ENCODE peak calls at places on chromosomes 4 and X, in four cellular contexts. A is esophagus squamous epithelium, Q is heart left ventricle, R is lung. X is an unnamed sample.

GRCh38 chr4:20616848-20617247 is 83.4 kb upstream of the PACRGL start:
- DNase-seq in A (no peak), Q (no peak), R (no peak), X (no peak)

GRCh38 chrX:2464677-2465166 is 36.1 kb downstream of the DHRSX start:
- DNase-seq in A (no peak), Q (no peak), R (no peak), X (peak)

GRCh38 chr4:5199142-5199541 is 147.9 kb downstream of the STK32B start:
- DNase-seq in A (no peak), Q (no peak), R (no peak), X (no peak)

GRCh38 chr4:140149851-140150635 is 3.9 kb downstream of the MAML3 start:
- DNase-seq in A (no peak), Q (peak), R (peak), X (no peak)

GRCh38 chr4:169398294-169398693 is 127.5 kb upstream of the SH3RF1 start:
- DNase-seq in A (no peak), Q (no peak), R (no peak), X (no peak)

GRCh38 chrX:130170752-130171445 is 863 bp upstream of the RAB33A start:
- DNase-seq in A (peak), Q (peak), R (no peak), X (peak)

GRCh38 chrX:55342533-55343501 is 78.1 kb upstream of the PAGE3 start:
- DNase-seq in A (no peak), Q (no peak), R (no peak), X (peak)

GRCh38 chrX:150664290-150664689 is 28.9 kb upstream of the MTMR1 start:
- DNase-seq in A (no peak), Q (peak), R (peak), X (no peak)

GRCh38 chr4:82739292-82740190 is 59.1 kb downstream of the SCD5 start:
- DNase-seq in A (no peak), Q (peak), R (peak), X (peak)

GRCh38 chr4:55012363-55013255 is 112.8 kb downstream of the KDR start:
- DNase-seq in A (no peak), Q (no peak), R (no peak), X (no peak)

GRCh38 chrX:56751071-56751470 is 22.0 kb downstream of the NBDY start:
- DNase-seq in A (no peak), Q (no peak), R (no peak), X (no peak)

GRCh38 chrX:136525738-136526606 is 6.0 kb upstream of the VGLL1 start:
- DNase-seq in A (no peak), Q (peak), R (peak), X (no peak)

GRCh38 chr4:53049528-53049927 is 187.4 kb downstream of the RASL11B start:
- DNase-seq in A (no peak), Q (no peak), R (no peak), X (no peak)

GRCh38 chrX:29155286-29155685 is 568.0 kb downstream of the IL1RAPL1 start:
- DNase-seq in A (no peak), Q (no peak), R (no peak), X (no peak)

GRCh38 chr4:5756271-5756670 is 45.3 kb downstream of the EVC start:
- DNase-seq in A (no peak), Q (no peak), R (no peak), X (no peak)

GRCh38 chr4:5821665-5822358 is 71.1 kb downstream of the CRMP1 start:
- DNase-seq in A (no peak), Q (no peak), R (no peak), X (no peak)

GRCh38 chrX:1661048-1661921 is 46.4 kb downstream of the ASMT start:
- DNase-seq in A (peak), Q (peak), R (peak), X (peak)

GRCh38 chr4:148162554-148162953 is 279.7 kb downstream of the NR3C2 start:
- DNase-seq in A (no peak), Q (no peak), R (no peak), X (no peak)

GRCh38 chr4:167452922-167453321 is 218.6 kb upstream of the SPOCK3 start:
- DNase-seq in A (no peak), Q (no peak), R (no peak), X (no peak)

GRCh38 chr4:62252728-62253127 is 1052.6 kb downstream of the ADGRL3 start:
- DNase-seq in A (no peak), Q (no peak), R (no peak), X (no peak)

GRCh38 chr4:74675673-74676279 is 118.5 kb downstream of the BTC start:
- DNase-seq in A (no peak), Q (no peak), R (no peak), X (peak)

GRCh38 chr4:176189891-176190795 is 5.2 kb downstream of the SPATA4 start:
- DNase-seq in A (no peak), Q (no peak), R (no peak), X (no peak)

GRCh38 chr4:7763106-7763505 is 176.6 kb downstream of the AFAP1 start:
- DNase-seq in A (no peak), Q (no peak), R (no peak), X (no peak)

GRCh38 chrX:133555796-133556458 is 140.6 kb upstream of the GPC4 start:
- DNase-seq in A (no peak), Q (no peak), R (no peak), X (no peak)

GRCh38 chr4:109429545-109429944 is 4.1 kb upstream of the SEC24B start:
- DNase-seq in A (no peak), Q (no peak), R (no peak), X (no peak)

GRCh38 chrX:153726286-153727107 is 1.8 kb downstream of the ABCD1 start:
- DNase-seq in A (peak), Q (peak), R (peak), X (no peak)

GRCh38 chrX:139106111-139106510 is 394.6 kb upstream of the FGF13 start:
- DNase-seq in A (no peak), Q (no peak), R (no peak), X (no peak)

GRCh38 chrX:69155786-69156520 is 9.3 kb downstream of the PJA1 start:
- DNase-seq in A (no peak), Q (no peak), R (no peak), X (no peak)

GRCh38 chrX:40832723-40833122 is 97.4 kb upstream of the MED14 start:
- DNase-seq in A (no peak), Q (no peak), R (no peak), X (peak)
- H3K4me3 ChIP-seq in A (no peak), Q (no peak), R (no peak), X (peak)

GRCh38 chr4:185936650-185937376 is 124.8 kb upstream of the SORBS2 start:
- DNase-seq in A (no peak), Q (no peak), R (no peak), X (no peak)

GRCh38 chr4:185932491-185932890 is 120.5 kb upstream of the SORBS2 start:
- DNase-seq in A (no peak), Q (no peak), R (no peak), X (no peak)

GRCh38 chr4:185931986-185932385 is 120.0 kb upstream of the SORBS2 start:
- DNase-seq in A (no peak), Q (no peak), R (no peak), X (no peak)

GRCh38 chr4:185931375-185931774 is 119.4 kb upstream of the SORBS2 start:
- DNase-seq in A (no peak), Q (no peak), R (no peak), X (no peak)

GRCh38 chr4:185933078-185933581 is 121.1 kb upstream of the SORBS2 start:
- DNase-seq in A (no peak), Q (peak), R (no peak), X (peak)
- H3K4me3 ChIP-seq in A (no peak), Q (peak), R (no peak), X (no peak)

DNA sequence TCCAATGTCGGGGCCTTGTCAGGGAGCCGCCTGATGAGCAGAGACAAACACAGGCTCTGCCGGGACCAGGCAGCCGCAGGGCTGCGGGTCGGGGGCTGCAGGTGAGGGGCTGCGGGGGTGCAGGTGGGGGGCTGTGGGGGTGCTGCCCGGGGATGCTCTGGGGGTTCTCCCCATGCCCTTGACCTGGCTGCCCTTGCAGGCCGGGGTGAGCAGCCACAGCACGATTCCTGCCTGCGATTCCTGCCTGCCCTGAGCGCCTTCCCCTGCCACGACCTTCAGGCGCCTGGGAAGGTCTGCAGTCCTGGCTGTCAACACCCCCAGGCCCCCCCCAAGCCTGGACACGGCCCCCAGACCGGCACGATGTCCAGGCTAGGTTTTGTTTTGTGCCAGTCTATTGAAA is 106.3 kb downstream of the FAM53A start:
- DNase-seq in A (no peak), Q (no peak), R (no peak), X (no peak)
- H3K4me3 ChIP-seq in A (no peak), Q (no peak), R (no peak), X (no peak)

GRCh38 chr4:13471400-13471799 is 12.7 kb downstream of the RAB28 start:
- DNase-seq in A (no peak), Q (no peak), R (no peak), X (no peak)

GRCh38 chr4:13478707-13479106 is 5.4 kb downstream of the RAB28 start:
- DNase-seq in A (no peak), Q (no peak), R (no peak), X (no peak)

GRCh38 chr4:13481569-13481968 is 2.6 kb downstream of the RAB28 start:
- DNase-seq in A (no peak), Q (no peak), R (no peak), X (no peak)

GRCh38 chr4:13476915-13477314 is 7.2 kb downstream of the RAB28 start:
- DNase-seq in A (no peak), Q (no peak), R (no peak), X (peak)

GRCh38 chr4:13476152-13476551 is 8.0 kb downstream of the RAB28 start:
- DNase-seq in A (no peak), Q (no peak), R (no peak), X (no peak)
- H3K4me3 ChIP-seq in A (no peak), Q (no peak), R (no peak), X (no peak)

GRCh38 chr4:110587666-110588285 is 35.1 kb downstream of the PITX2 start:
- DNase-seq in A (no peak), Q (no peak), R (no peak), X (no peak)

GRCh38 chr4:110589297-110589696 is 33.6 kb downstream of the PITX2 start:
- DNase-seq in A (no peak), Q (no peak), R (no peak), X (no peak)

DNA sequence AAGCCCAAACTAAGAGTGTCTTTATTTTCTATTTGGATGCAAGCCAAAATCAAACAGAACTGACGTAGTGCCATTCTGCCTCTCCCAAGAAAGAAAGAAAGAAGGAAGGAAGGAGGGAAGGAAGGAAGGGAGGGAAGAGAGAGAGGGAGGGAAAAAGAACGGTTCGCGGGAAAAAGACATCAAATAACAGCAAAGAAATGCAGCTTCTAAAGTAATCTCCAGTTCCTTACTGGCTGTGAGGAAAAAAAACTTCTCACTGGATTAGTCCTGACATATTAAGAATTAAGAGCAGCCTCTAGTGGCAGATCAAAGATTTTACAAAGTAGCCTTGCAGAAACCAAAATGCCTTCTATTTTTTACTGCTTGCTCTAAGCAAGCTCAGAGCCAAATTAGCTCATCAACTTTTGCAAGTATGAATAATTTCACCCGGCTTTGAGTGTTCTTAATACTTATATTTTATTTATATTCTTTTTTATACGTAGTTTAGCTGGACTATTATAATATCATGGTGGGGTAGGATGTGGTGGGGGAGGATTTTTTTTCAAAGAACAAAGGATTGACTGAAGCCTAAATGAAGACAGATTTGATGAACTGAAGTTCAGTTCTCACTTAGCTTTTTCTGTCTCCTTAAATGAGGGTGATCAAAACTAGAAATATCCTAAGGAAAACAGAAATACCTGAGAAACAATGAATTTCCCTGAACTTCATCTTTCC is 36.6 kb downstream of the PITX2 start:
- DNase-seq in A (no peak), Q (no peak), R (no peak), X (peak)
- H3K4me3 ChIP-seq in A (no peak), Q (no peak), R (no peak), X (no peak)

X was measured in Jurkat, Clone E6-1.